ENCODE peak calls at places on chromosomes 4 and X, in four cellular contexts. J is psoas muscle, N is AG09319, W is gastrocnemius medialis. T is an unnamed sample.

GRCh38 chr4:189143255-189143654 is 797.4 kb upstream of the FRG1 start:
- DNase-seq in W (no peak), N (no peak), J (no peak), T (no peak)

GRCh38 chr4:148053298-148054003 is 321.6 kb downstream of the ARHGAP10 start:
- DNase-seq in N (no peak), J (no peak), W (peak; percentile 60), T (no peak)

GRCh38 chr4:2888826-2889225 is 45.2 kb downstream of the ADD1 start:
- DNase-seq in J (no peak), W (no peak), N (no peak), T (no peak)

GRCh38 chrX:10833299-10834169 is 213.1 kb upstream of the MID1 start:
- DNase-seq in J (no peak), N (no peak), W (no peak), T (no peak)

GRCh38 chrX:75156537-75156945 is 458 bp upstream of the ABCB7 start:
- DNase-seq in N (no peak), W (no peak), J (no peak), T (no peak)

GRCh38 chr4:88333741-88334405 is 44.8 kb upstream of the HERC6 start:
- DNase-seq in N (peak; percentile 44), W (peak; percentile 28), J (no peak), T (no peak)

GRCh38 chr4:1041147-1041935 is 29.9 kb downstream of the FGFRL1 start:
- DNase-seq in N (no peak), W (no peak), J (peak; percentile 53), T (no peak)

GRCh38 chrX:110284159-110284558 is 33.7 kb downstream of the AMMECR1 start:
- DNase-seq in N (peak; percentile 39), W (no peak), J (no peak), T (no peak)

DNA sequence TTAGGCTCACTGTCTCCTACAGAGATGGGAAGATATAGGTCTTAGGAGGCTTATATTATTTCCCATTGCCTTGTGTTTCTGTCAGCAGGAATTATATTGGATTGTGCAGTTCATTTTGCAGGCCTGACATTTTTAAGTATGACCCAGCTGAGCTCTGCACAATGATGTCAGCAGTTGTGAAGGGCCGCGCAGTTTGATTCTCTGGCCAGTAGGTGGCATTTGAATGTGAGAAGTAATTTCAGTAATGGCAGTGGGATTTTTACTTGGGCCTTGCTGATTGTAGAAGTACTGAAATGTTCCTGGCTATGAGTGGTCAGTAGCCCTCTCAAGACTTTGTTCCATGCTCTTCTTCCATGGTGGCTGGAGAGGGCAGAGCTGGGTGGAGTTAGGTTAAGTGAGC is 247.2 kb upstream of the MTMR8 start:
- DNase-seq in J (no peak), W (no peak), N (no peak), T (no peak)
- TF ChIP-seq CTCF in J (no peak), W (no peak), N (no peak), T (no peak)

GRCh38 chr4:14787894-14788293 is 214.4 kb upstream of the CPEB2 start:
- DNase-seq in J (no peak), W (no peak), N (peak; percentile 1), T (no peak)
- TF ChIP-seq CTCF in J (peak; percentile 10), W (no peak), N (peak; percentile 42), T (no peak)

GRCh38 chr4:6427439-6428090 is 44.8 kb downstream of the PPP2R2C start:
- DNase-seq in W (no peak), N (no peak), J (no peak), T (no peak)
- TF ChIP-seq CTCF in W (no peak), N (no peak), J (no peak), T (no peak)

DNA sequence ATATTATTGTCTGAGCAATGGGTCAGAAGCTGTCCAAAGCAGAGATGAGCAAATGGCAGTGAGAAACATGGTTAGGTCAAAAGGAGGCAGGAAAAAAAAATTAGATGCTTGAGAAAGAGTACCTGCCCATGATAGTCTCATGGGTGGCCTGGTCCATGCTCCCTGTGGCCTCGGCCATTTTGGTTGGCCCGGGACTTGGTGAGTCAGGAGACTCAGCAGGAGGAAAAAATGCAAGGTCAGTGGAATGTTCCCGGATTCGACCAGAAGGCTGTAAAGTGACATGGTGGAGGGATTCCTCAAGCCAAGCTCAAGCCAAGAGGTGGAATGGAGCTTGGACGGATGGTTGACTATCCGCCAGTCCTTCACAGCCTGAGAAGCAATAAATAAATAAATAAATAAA is 236.7 kb downstream of the ASMT start:
- DNase-seq in J (no peak), W (no peak), N (no peak), T (no peak)
- TF ChIP-seq CTCF in J (no peak), W (no peak), N (no peak), T (no peak)

DNA sequence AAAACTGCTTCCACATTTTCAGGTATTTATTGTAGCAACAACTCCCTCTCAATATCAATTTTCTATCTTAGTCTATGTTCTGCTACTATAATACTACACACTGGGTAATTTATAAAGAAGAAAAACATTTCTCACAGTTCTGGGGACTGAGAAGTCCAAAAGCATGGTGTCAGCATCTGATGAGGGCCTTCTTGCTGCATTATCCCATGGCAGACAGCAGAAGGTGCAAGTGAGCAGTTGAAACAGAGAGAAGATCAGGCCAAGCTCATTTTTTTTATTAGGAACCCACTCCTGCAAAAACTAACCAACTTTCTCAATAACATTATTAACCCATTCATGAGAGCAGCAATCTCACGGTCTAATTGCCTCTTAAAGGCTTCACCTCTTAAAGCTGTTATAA is 376.0 kb downstream of the RAB28 start:
- DNase-seq in N (no peak), J (no peak), W (no peak), T (no peak)
- TF ChIP-seq CTCF in N (peak; percentile 5), J (no peak), W (no peak), T (no peak)

DNA sequence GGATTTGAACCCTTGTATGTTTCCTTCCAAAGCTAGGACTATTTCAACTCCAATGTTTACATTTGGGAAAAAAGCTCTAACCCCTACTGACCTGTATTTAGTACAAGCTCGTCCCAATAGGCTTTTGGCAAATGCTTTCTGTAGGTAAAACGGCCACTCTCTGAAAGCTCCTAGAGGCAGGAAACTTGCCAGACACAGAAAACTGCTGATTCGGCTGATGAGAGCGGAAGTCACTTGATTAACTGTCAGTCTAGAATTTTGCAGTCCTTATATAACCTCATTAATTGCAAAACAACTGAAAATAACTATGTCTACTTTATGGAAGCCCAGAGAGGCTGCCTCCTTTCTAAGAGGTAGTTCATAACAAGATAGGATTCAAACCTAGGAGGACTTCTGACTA is 108.1 kb downstream of the TSPAN7 start:
- DNase-seq in J (no peak), N (no peak), W (no peak), T (no peak)
- TF ChIP-seq CTCF in J (no peak), N (no peak), W (no peak), T (no peak)

GRCh38 chr4:138007572-138007971 is 234.6 kb downstream of the SLC7A11 start:
- DNase-seq in N (no peak), J (no peak), W (no peak), T (no peak)
- TF ChIP-seq CTCF in N (peak; percentile 2), J (no peak), W (no peak), T (no peak)

GRCh38 chrX:5915783-5916182 is 312.9 kb downstream of the NLGN4X start:
- DNase-seq in N (no peak), W (no peak), J (no peak), T (no peak)

GRCh38 chrX:5916945-5917344 is 311.7 kb downstream of the NLGN4X start:
- DNase-seq in N (no peak), W (no peak), J (no peak), T (no peak)
- TF ChIP-seq CTCF in N (no peak), W (no peak), J (no peak), T (no peak)